ENCODE peak calls at places on chromosomes 11 and 22, in five cellular contexts. U is body of pancreas, X is left ventricle myocardium inferior, A is fibroblast of pulmonary artery, H is HFFc6. B is an unnamed sample.

GRCh38 chr11:119889111-119889510 is 160.1 kb upstream of the NECTIN1 start:
- DNase-seq in U (no peak), X (no peak), A (no peak), H (no peak), B (no peak)

GRCh38 chr11:96146765-96147164 is 196.2 kb downstream of the MAML2 start:
- DNase-seq in U (no peak), X (no peak), A (no peak), H (no peak), B (no peak)

GRCh38 chr11:20162824-20163777 is 2.8 kb upstream of the DBX1 start:
- DNase-seq in U (no peak), X (no peak), A (peak), H (no peak), B (no peak)

GRCh38 chr11:112249871-112250590 is 10.6 kb downstream of the PLET1 start:
- DNase-seq in U (no peak), X (no peak), A (no peak), H (no peak), B (no peak)

GRCh38 chr11:73177380-73178091 is 35.4 kb upstream of the FCHSD2 start:
- DNase-seq in U (peak), X (peak), A (peak), H (no peak), B (no peak)

GRCh38 chr11:60852060-60852638 is 3.6 kb downstream of the PTGDR2 start:
- DNase-seq in U (peak), X (no peak), A (no peak), H (no peak), B (peak)

GRCh38 chr11:120244476-120244875 is 4.5 kb downstream of the POU2F3 start:
- DNase-seq in U (no peak), X (no peak), A (peak), H (no peak), B (no peak)

GRCh38 chr11:12099132-12099873 is 11.1 kb upstream of the MICAL2 start:
- DNase-seq in U (no peak), X (no peak), A (no peak), H (no peak), B (no peak)

GRCh38 chr22:19844423-19845368 is 10.0 kb downstream of the GNB1L start:
- DNase-seq in U (peak), X (peak), A (peak), H (peak), B (peak)

GRCh38 chr11:47355283-47356128 is 3.0 kb upstream of the MYBPC3 start:
- DNase-seq in U (peak), X (peak), A (peak), H (peak), B (peak)

GRCh38 chr11:67452141-67452952 is at the start of gene GPR152:
- DNase-seq in U (peak), X (no peak), A (no peak), H (no peak), B (no peak)

DNA sequence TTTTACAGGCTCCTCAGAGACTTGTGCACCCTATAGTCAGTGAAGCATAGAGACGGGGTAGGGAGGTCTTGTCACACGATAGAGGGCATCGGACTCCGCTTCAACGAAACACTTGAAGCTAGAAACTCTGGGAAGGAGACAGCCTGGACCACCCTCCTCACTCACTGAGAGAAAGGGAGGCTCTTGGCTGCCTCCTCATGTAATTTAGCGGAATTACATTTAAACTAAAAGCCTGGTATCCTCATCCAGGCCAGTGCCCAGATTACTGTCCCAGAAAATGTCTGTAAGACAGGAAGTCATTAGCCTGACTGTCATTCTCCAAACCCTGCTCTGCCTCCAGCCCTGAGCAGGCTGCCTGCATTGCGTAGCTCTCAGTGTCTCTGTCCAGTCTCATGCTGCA is 36.0 kb downstream of the TTLL1 start:
- DNase-seq in U (no peak), X (no peak), A (no peak), H (no peak), B (no peak)
- TF ChIP-seq CTCF in U (peak), X (no peak), A (peak), H (peak), B (no peak)

GRCh38 chr11:43124272-43124920 is 187.4 kb upstream of the API5 start:
- DNase-seq in U (no peak), X (no peak), A (no peak), H (no peak), B (no peak)

GRCh38 chr11:43116071-43116470 is 195.7 kb upstream of the API5 start:
- DNase-seq in U (no peak), X (no peak), A (no peak), H (no peak), B (no peak)

GRCh38 chr11:43123443-43123842 is 188.4 kb upstream of the API5 start:
- DNase-seq in U (no peak), X (no peak), A (no peak), H (no peak), B (no peak)

DNA sequence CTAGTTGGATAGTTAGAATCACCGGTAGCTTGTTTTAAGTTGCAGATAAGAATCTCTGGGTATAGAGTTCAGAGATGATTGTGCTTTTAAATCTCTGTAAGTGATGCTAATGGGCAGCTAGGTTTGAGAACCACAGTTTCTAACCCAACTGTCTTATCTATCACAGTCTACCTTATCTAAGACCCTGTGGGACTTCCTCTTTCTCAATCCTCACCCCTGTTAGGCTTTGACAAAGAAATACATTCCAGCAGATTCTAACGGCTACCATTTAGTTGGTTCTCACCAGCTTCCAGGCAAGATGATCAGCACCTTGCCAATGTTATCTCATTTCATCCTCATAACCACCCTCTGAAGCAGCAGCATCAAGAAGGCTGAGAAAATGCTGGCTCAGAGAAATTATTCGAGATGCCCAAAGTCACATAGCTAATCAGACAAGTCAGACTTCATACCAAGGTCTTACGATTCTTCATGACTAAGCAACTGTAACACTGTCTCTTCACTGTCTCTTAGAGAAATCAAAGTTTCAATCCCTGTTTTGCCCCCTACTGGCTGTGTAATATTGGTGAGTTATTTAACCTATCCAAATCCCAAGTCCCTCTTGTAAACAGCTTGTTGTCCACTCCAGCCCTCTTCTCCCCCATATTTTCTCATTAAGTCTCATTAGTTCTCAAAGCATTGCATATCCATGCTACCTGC is 192.4 kb upstream of the API5 start:
- DNase-seq in U (no peak), X (no peak), A (no peak), H (no peak), B (no peak)
- TF ChIP-seq CTCF in U (no peak), X (no peak), A (no peak), H (no peak), B (no peak)

DNA sequence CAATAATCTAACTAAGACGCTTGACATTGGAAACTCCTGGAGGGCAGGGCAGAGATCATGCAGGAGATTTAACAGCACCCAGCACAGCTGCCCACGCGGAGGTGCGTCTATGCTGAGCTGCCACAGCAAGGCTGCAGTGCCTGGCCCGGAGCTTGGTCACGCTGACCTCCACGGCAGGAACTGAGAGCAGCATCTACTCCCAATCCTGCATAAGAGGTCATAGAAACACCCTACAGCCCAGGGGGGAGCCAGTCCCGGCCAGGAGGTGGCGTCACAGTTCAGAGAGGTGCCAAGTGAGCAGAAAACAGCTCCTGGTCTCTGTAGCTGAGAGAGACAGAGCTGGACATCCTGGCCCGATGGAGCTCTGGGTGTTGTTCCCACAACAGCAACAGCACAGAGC is 121.1 kb upstream of the TMEM45B start:
- DNase-seq in U (no peak), X (no peak), A (no peak), H (no peak), B (peak)
- TF ChIP-seq CTCF in U (no peak), X (no peak), A (no peak), H (no peak), B (no peak)

GRCh38 chr11:5665746-5666395 is 19.0 kb downstream of the TRIM5 start:
- DNase-seq in U (no peak), X (no peak), A (no peak), H (no peak), B (no peak)
- TF ChIP-seq CTCF in U (no peak), X (no peak), A (no peak), H (no peak), B (no peak)

GRCh38 chr22:46828323-46829139 is 66.1 kb downstream of the TBC1D22A start:
- DNase-seq in U (no peak), X (no peak), A (no peak), H (no peak), B (no peak)

GRCh38 chr22:46825145-46825544 is 62.7 kb downstream of the TBC1D22A start:
- DNase-seq in U (no peak), X (no peak), A (no peak), H (no peak), B (no peak)

GRCh38 chr22:46827781-46828180 is 65.3 kb downstream of the TBC1D22A start:
- DNase-seq in U (no peak), X (no peak), A (no peak), H (no peak), B (no peak)

GRCh38 chr22:46826438-46826837 is 64.0 kb downstream of the TBC1D22A start:
- DNase-seq in U (no peak), X (no peak), A (no peak), H (no peak), B (no peak)

GRCh38 chr22:46827072-46827780 is 64.8 kb downstream of the TBC1D22A start:
- DNase-seq in U (no peak), X (no peak), A (no peak), H (no peak), B (no peak)
- TF ChIP-seq CTCF in U (no peak), X (no peak), A (no peak), H (peak), B (no peak)